ENCODE peak calls at places on chromosomes 2 and 18, in four cellular contexts. I, B, L and F are unnamed samples.

GRCh38 chr2:216548901-216549321 is 50.3 kb downstream of the RPL37A start:
- DNase-seq in L (peak), I (no peak), B (no peak), F (peak)

GRCh38 chr2:232280341-232280740 is 98.2 kb upstream of the ALPP start:
- DNase-seq in L (peak), I (no peak), B (no peak), F (peak)

GRCh38 chr2:238789317-238789806 is 58.5 kb upstream of the TWIST2 start:
- DNase-seq in L (no peak), B (no peak), I (no peak), F (no peak)

GRCh38 chr2:70534183-70534836 is 19.3 kb downstream of the TGFA start:
- DNase-seq in B (no peak), L (no peak), I (no peak), F (no peak)

GRCh38 chr2:177573120-177573519 is 180.5 kb downstream of the AGPS start:
- DNase-seq in B (peak), L (no peak), I (no peak), F (peak)

GRCh38 chr18:54119524-54120019 is 104.9 kb downstream of the MBD2 start:
- DNase-seq in B (peak), L (no peak), I (peak), F (peak)

GRCh38 chr2:239881031-239881471 is 144.1 kb downstream of the NDUFA10 start:
- DNase-seq in B (no peak), I (no peak), L (no peak), F (no peak)

GRCh38 chr2:73987109-73987947 is 2.6 kb downstream of the TET3 start:
- DNase-seq in B (peak), L (no peak), I (peak), F (no peak)

GRCh38 chr2:11635141-11635540 is 34.9 kb downstream of the NTSR2 start:
- DNase-seq in L (peak), I (no peak), B (no peak), F (no peak)

GRCh38 chr2:30971291-30972025 is 164.2 kb upstream of the CAPN13 start:
- DNase-seq in I (no peak), B (no peak), L (no peak), F (peak)

GRCh38 chr2:169895294-169895985 is 68.2 kb downstream of the UBR3 start:
- DNase-seq in I (no peak), L (no peak), B (peak), F (peak)

GRCh38 chr2:180676520-180676919 is 303.9 kb upstream of the UBE2E3 start:
- DNase-seq in B (no peak), L (no peak), I (no peak), F (no peak)

GRCh38 chr18:48949051-48949605 is 1.6 kb downstream of the SMAD7 start:
- DNase-seq in B (no peak), L (peak), I (peak), F (no peak)

GRCh38 chr2:34320056-34320455 is 721.0 kb upstream of the FAM98A start:
- DNase-seq in B (no peak), I (no peak), L (no peak), F (no peak)

GRCh38 chr2:20647764-20648164 is 3.1 kb downstream of the HS1BP3 start:
- DNase-seq in I (no peak), B (no peak), L (no peak), F (no peak)

GRCh38 chr18:32772580-32773186 is at the start of gene KLHL14:
- DNase-seq in L (no peak), I (no peak), B (no peak), F (no peak)

GRCh38 chr2:198096007-198096406 is 291.6 kb downstream of the PLCL1 start:
- DNase-seq in I (no peak), B (no peak), L (no peak), F (no peak)

DNA sequence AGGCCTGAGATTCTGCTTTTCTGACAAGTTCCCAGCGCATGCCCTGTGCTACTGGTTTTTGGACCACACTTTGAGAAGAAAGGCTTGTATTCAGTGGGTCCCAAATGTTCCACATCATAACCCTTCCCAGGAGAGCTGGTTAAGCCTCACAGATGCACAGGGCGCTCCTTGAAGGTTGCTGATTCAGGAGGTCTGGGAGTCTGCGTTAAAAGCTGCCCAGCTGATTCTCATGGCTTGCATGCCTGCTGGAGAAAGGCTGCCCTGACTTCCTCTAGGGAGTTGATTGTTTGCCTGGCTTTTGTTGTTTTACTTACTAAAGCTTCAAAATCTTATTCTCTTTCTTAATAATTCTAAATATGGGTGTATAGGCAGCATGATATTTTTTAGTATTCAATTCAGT is 20.7 kb downstream of the CRYGD start:
- DNase-seq in B (no peak), I (no peak), L (no peak), F (no peak)
- TF ChIP-seq CTCF in B (no peak), I (no peak), L (no peak), F (no peak)

GRCh38 chr18:12836551-12836950 is 47.5 kb downstream of the PTPN2 start:
- DNase-seq in B (no peak), I (no peak), L (no peak), F (no peak)

GRCh38 chr18:12837747-12838146 is 46.3 kb downstream of the PTPN2 start:
- DNase-seq in B (peak), L (no peak), I (no peak), F (peak)

GRCh38 chr18:12839057-12839525 is 44.9 kb downstream of the PTPN2 start:
- DNase-seq in B (no peak), L (no peak), I (no peak), F (no peak)

GRCh38 chr18:12839526-12840196 is 44.4 kb downstream of the PTPN2 start:
- DNase-seq in B (no peak), L (no peak), I (no peak), F (peak)

DNA sequence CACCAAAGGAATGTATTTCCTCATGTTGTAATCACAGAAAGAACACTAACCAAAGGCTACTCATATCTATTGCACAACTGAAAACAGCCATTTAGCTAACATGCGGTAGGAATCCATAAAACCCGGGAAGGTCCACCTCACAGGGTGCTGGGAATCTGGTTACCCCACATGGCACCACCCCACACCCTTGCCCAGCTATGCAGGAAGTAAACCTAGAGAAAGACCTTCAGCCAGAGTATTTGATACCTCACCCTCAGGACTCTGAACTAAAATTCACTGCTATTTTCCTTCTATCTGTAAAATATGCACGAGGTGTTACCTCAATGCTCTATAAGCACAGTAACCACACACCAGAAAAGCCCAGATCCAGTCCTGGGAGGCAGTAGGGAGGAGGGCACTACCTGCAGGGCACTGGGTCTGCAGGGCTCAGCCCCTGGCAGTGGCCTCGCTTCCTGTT is 45.8 kb downstream of the PTPN2 start:
- DNase-seq in B (peak), I (peak), L (peak), F (peak)
- H3K4me3 ChIP-seq in B (no peak), I (no peak), L (no peak), F (peak)

GRCh38 chr2:45134014-45134413 is 124.8 kb upstream of the SIX2 start:
- DNase-seq in L (no peak), I (no peak), B (no peak), F (peak)
- TF ChIP-seq CTCF in L (no peak), I (no peak), B (no peak), F (no peak)

GRCh38 chr2:44954902-44955592 is 13.5 kb downstream of the SIX3 start:
- DNase-seq in L (no peak), B (no peak), I (no peak), F (no peak)
- H3K4me3 ChIP-seq in L (no peak), B (no peak), I (no peak), F (peak)

DNA sequence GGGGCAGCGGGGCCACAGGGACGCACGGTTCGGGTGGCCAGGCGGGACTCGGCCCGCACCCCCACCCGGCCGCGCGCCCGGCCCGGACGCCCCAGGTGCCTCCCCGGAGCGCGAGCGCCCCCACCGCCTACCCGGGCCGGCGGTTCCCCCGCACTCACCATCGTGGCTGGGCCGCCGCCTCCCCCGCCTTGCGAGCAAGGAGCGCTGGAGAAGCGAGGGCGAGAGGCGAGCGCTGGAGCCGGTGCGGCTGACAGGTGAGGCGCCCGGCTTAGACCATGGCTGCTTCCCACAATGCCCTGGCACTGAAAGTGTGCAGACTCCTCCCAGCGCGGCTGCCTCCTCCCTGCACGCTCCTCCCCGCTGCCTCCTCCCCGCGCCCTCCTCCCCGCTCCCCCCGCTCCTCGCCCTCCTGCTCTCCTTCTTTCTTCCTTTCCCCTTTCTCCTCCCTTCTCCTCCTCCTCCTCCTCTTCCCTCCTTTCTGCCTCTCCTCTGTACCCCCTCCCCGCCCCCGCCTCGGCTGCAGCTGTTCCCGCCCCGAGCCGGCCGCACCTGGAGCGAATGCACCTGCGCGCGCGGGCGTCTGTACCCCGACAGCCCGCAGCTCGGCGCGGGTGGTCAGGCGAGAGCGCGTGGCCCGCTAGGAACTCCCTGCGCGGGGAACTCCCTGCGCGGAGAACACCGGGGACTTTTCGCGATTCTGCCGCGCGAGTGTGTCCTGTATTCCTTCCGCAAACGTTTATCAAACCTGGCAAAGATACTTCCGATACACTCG is at the start of gene AP1S3:
- DNase-seq in B (peak), L (peak), I (peak), F (peak)
- TF ChIP-seq CTCF in B (peak), L (no peak), I (peak), F (no peak)

GRCh38 chr2:203714112-203714511 is 7.7 kb downstream of the CD28 start:
- DNase-seq in I (peak), L (no peak), B (no peak), F (no peak)
- H3K4me3 ChIP-seq in I (no peak), L (no peak), B (no peak), F (no peak)

DNA sequence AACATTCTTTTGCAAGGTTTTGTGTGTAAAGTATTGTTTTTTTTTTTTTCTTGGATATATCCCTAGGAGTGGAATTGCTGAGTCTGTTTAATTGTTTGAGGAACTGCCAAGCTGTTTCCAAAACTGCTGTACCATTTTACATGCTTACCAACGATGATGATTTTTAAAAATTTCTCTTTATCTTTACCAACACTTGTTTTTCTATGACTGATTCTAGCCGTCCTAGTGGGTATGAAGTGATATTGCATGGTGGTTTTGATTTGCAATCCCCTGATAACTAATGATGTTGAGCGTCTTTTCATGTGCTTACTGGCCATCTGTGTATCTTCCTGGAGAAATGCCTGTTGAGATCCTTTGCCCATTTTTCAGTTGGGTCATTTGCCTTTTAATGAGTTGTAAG is 8.8 kb upstream of the AOX1 start:
- DNase-seq in I (no peak), B (no peak), L (no peak), F (no peak)
- TF ChIP-seq CTCF in I (no peak), B (no peak), L (no peak), F (peak)